ENCODE peak calls at places on chromosomes 11 and 22, in four cellular contexts. One of them, this sample, is unnamed.

GRCh38 chr22:36332623-36333331 is 55.0 kb downstream of the MYH9 start:
- DNase-seq in tibial nerve: no peak
- DNase-seq in stomach: peak
- DNase-seq in uterus: peak
- DNase-seq in this sample: no peak

GRCh38 chr11:107961480-107961879 is 33.2 kb downstream of the RAB39A start:
- DNase-seq in tibial nerve: no peak
- DNase-seq in stomach: no peak
- DNase-seq in uterus: no peak
- DNase-seq in this sample: no peak

GRCh38 chr11:42175203-42175602 is 715.8 kb upstream of the LRRC4C start:
- DNase-seq in tibial nerve: no peak
- DNase-seq in stomach: no peak
- DNase-seq in uterus: no peak
- DNase-seq in this sample: no peak

GRCh38 chr11:46710821-46711269 is 8.2 kb upstream of the F2 start:
- DNase-seq in tibial nerve: peak
- DNase-seq in stomach: no peak
- DNase-seq in uterus: peak
- DNase-seq in this sample: peak

GRCh38 chr11:121928597-121929580 is 187.1 kb downstream of the BLID start:
- DNase-seq in tibial nerve: no peak
- DNase-seq in stomach: no peak
- DNase-seq in uterus: no peak
- DNase-seq in this sample: no peak

GRCh38 chr11:111245425-111245824 is at the start of gene POU2AF2:
- DNase-seq in tibial nerve: no peak
- DNase-seq in stomach: no peak
- DNase-seq in uterus: no peak
- DNase-seq in this sample: no peak

GRCh38 chr22:28594076-28594783 is 85.4 kb downstream of the TTC28 start:
- DNase-seq in tibial nerve: no peak
- DNase-seq in stomach: no peak
- DNase-seq in uterus: no peak
- DNase-seq in this sample: no peak

GRCh38 chr22:50179937-50180726 is 5.6 kb upstream of the TRABD start:
- DNase-seq in tibial nerve: no peak
- DNase-seq in stomach: no peak
- DNase-seq in uterus: no peak
- DNase-seq in this sample: no peak

GRCh38 chr11:123382555-123383074 is 47.5 kb upstream of the GRAMD1B start:
- DNase-seq in tibial nerve: no peak
- DNase-seq in stomach: no peak
- DNase-seq in uterus: no peak
- DNase-seq in this sample: no peak

GRCh38 chr11:123381149-123381548 is 48.9 kb upstream of the GRAMD1B start:
- DNase-seq in tibial nerve: no peak
- DNase-seq in stomach: no peak
- DNase-seq in uterus: no peak
- DNase-seq in this sample: no peak

GRCh38 chr11:123378096-123378495 is 52.0 kb upstream of the GRAMD1B start:
- DNase-seq in tibial nerve: no peak
- DNase-seq in stomach: no peak
- DNase-seq in uterus: no peak
- DNase-seq in this sample: no peak

GRCh38 chr11:123384116-123384515 is 46.0 kb upstream of the GRAMD1B start:
- DNase-seq in tibial nerve: no peak
- DNase-seq in stomach: no peak
- DNase-seq in uterus: no peak
- DNase-seq in this sample: no peak

GRCh38 chr11:123381817-123382554 is 48.1 kb upstream of the GRAMD1B start:
- DNase-seq in tibial nerve: no peak
- DNase-seq in stomach: no peak
- DNase-seq in uterus: no peak
- DNase-seq in this sample: no peak
- TF ChIP-seq POLR2A in tibial nerve: no peak
- TF ChIP-seq POLR2A in stomach: no peak
- TF ChIP-seq POLR2A in uterus: no peak
- TF ChIP-seq POLR2A in this sample: no peak

GRCh38 chr22:31661851-31662667 is at the start of gene PISD:
- DNase-seq in tibial nerve: peak
- DNase-seq in stomach: peak
- DNase-seq in uterus: peak
- DNase-seq in this sample: peak
- TF ChIP-seq POLR2A in tibial nerve: peak
- TF ChIP-seq POLR2A in stomach: no peak
- TF ChIP-seq POLR2A in uterus: peak
- TF ChIP-seq POLR2A in this sample: peak

GRCh38 chr11:31325162-31325561 is 44.4 kb downstream of the DCDC1 start:
- DNase-seq in tibial nerve: peak
- DNase-seq in stomach: no peak
- DNase-seq in uterus: no peak
- DNase-seq in this sample: peak
- TF ChIP-seq POLR2A in tibial nerve: no peak
- TF ChIP-seq POLR2A in stomach: no peak
- TF ChIP-seq POLR2A in uterus: no peak
- TF ChIP-seq POLR2A in this sample: no peak

GRCh38 chr11:119051440-119052162 is 5.4 kb downstream of the HYOU1 start:
- DNase-seq in tibial nerve: no peak
- DNase-seq in stomach: no peak
- DNase-seq in uterus: no peak
- DNase-seq in this sample: no peak
- TF ChIP-seq POLR2A in tibial nerve: no peak
- TF ChIP-seq POLR2A in stomach: no peak
- TF ChIP-seq POLR2A in uterus: no peak
- TF ChIP-seq POLR2A in this sample: no peak

GRCh38 chr11:64281957-64282770 is 2.3 kb downstream of the BAD start:
- DNase-seq in tibial nerve: no peak
- DNase-seq in stomach: no peak
- DNase-seq in uterus: no peak
- DNase-seq in this sample: no peak

GRCh38 chr11:64285885-64286800 is 495 bp downstream of the GPR137 start:
- DNase-seq in tibial nerve: no peak
- DNase-seq in stomach: no peak
- DNase-seq in uterus: no peak
- DNase-seq in this sample: no peak

GRCh38 chr11:64283092-64283491 is 1.4 kb downstream of the BAD start:
- DNase-seq in tibial nerve: no peak
- DNase-seq in stomach: no peak
- DNase-seq in uterus: no peak
- DNase-seq in this sample: no peak

GRCh38 chr11:64284962-64285884 is at the start of gene GPR137:
- DNase-seq in tibial nerve: peak
- DNase-seq in stomach: peak
- DNase-seq in uterus: peak
- DNase-seq in this sample: peak

DNA sequence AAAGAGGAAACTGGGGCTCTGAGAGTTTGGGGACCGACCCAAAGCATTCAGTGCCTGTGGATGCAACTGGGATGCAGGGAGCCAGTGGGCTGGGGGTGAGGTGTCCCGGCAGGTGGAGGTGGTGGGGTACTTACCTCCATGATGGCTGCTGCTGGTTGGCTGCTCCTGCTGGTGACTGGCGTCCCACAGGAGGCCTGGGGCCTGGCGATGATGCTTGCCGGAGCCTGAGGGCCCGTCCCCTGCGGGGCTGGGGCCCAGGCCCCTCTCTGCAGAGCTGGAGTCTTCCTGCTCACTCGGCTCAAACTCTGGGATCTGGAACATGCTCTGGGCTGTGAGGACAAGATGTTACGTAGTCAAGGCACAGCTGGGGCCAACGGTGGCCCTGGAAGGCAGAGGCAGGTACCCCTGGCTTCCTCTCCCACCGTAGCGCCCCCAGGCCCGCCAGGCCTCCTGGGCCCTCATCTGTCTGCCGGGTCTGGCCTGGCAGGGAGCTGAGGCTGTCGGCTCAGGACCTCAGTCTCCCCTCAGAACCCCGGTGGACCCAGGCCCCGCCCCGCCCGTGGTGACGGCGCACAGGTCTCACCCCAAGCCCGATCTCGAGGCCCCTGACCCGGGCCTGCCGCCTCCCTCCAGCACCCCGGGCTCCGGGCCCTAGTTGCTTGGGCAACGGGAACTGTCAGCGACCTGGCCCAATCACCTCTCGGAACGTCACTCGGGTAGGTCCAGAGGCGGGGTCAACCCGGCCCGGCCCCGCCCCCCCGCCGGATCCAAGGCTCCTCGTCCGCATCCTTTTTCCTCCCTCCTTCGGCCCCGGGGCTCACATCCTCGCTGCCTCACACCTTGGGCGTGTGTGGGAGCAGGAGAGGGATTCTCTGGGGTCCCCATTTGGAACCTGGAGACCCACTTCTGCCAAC is at the start of gene BAD:
- DNase-seq in tibial nerve: peak
- DNase-seq in stomach: peak
- DNase-seq in uterus: peak
- DNase-seq in this sample: peak
- TF ChIP-seq POLR2A in tibial nerve: peak
- TF ChIP-seq POLR2A in stomach: no peak
- TF ChIP-seq POLR2A in uterus: peak
- TF ChIP-seq POLR2A in this sample: peak

GRCh38 chr22:24305260-24305692 is 34.6 kb downstream of the SPECC1L start:
- DNase-seq in tibial nerve: no peak
- DNase-seq in stomach: no peak
- DNase-seq in uterus: no peak
- DNase-seq in this sample: no peak

GRCh38 chr22:24302591-24302990 is 32.0 kb downstream of the SPECC1L start:
- DNase-seq in tibial nerve: no peak
- DNase-seq in stomach: no peak
- DNase-seq in uterus: no peak
- DNase-seq in this sample: no peak

GRCh38 chr22:24303007-24303406 is 32.4 kb downstream of the SPECC1L start:
- DNase-seq in tibial nerve: no peak
- DNase-seq in stomach: no peak
- DNase-seq in uterus: no peak
- DNase-seq in this sample: no peak

GRCh38 chr22:24304067-24304675 is 33.5 kb downstream of the SPECC1L start:
- DNase-seq in tibial nerve: no peak
- DNase-seq in stomach: no peak
- DNase-seq in uterus: no peak
- DNase-seq in this sample: no peak
- TF ChIP-seq POLR2A in tibial nerve: no peak
- TF ChIP-seq POLR2A in stomach: no peak
- TF ChIP-seq POLR2A in uterus: no peak
- TF ChIP-seq POLR2A in this sample: no peak

DNA sequence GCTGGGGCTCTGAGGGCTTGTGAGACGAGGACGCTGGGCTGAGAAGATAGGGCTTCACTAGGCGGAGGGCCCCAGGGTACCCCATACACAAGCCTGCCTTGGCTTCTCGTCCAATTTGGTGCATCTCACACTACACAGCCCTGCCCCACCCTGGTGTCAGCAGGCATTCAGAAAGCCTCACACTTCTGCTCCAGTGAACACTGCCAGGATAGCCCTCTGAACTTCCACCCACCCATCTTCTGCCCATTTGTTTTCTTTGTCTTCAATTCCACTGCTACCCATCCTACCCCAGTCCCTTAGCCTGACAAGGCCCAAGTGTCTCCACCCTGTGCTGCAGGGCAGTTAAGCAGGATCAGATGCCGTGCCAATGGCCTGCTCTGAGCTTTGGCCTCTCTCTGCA is 1.9 kb upstream of the BUD13 start:
- DNase-seq in tibial nerve: no peak
- DNase-seq in stomach: no peak
- DNase-seq in uterus: no peak
- DNase-seq in this sample: no peak
- TF ChIP-seq POLR2A in tibial nerve: no peak
- TF ChIP-seq POLR2A in stomach: no peak
- TF ChIP-seq POLR2A in uterus: no peak
- TF ChIP-seq POLR2A in this sample: no peak

DNA sequence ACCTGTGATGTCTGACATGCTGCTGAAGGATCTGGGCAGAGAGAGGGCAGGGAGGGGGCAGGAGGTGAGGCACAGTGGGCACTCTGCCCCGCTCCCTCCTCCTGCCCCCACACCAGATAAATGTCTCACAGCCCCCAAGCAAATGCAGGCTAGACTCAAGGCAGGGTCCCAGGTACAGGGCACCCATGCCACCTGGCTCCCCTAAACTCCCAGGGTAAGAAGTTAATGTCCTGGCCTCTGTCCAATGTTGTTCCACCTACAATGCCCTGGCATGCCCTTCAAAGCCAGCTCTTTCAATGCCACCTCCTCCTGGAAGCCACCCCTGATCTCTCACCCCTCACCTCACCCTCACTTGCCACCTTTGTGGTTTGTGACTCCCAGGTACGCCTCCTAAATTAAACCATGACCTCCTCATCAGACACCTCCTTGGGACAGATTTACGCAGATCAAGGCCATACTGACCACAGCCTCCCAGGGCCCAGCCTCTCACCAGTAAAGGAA is 16.0 kb downstream of the CARD10 start:
- DNase-seq in tibial nerve: no peak
- DNase-seq in stomach: no peak
- DNase-seq in uterus: no peak
- DNase-seq in this sample: no peak
- TF ChIP-seq POLR2A in tibial nerve: no peak
- TF ChIP-seq POLR2A in stomach: no peak
- TF ChIP-seq POLR2A in uterus: no peak
- TF ChIP-seq POLR2A in this sample: no peak

DNA sequence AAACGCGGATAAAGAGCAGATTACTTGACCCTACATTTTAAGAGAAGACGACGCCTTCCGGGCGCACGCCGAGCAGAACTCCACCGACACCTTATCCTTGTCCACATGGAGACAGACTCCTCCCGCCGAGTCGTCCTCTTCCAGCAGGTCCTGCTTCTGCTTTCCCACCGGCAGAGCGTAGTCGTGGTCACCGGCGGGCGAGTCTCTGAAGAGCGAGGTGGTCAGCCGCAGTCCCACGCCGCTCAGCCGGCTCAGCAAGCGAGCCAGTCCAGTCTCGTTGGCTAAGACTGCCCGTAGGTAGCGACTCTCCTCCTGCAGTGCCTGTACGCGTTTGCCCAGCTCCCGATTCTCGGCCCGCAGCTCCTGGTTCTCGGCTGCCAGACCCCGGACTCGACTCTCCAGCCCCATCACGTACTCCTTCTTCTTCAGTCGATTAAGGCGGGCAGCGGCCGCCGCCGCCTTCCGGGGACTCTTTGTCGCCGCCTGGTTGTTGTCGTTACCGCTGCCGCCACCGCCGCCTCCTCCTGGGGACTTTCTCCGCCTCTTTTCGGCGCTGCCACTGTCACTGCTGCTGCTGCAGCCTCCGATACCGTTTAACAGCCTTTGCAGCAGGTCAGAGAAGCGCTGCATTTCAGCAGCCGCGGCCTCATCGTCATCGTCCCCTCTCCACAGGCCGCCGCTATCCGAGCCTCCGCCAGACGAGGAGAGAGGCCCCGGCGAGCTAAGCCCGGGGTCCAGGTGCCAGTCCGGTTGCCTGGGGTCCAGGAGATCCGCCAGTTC is 958 bp downstream of the CREBZF start:
- DNase-seq in tibial nerve: peak
- DNase-seq in stomach: peak
- DNase-seq in uterus: peak
- DNase-seq in this sample: peak
- TF ChIP-seq POLR2A in tibial nerve: no peak
- TF ChIP-seq POLR2A in stomach: no peak
- TF ChIP-seq POLR2A in uterus: no peak
- TF ChIP-seq POLR2A in this sample: peak